ENCODE peak calls at places on chromosomes 16 and 17, in four cellular contexts. X is T-helper 17 cell; T is right cardiac atrium; F is activated CD8-positive, alpha-beta T cell treated with anti-CD3 and anti-CD28 coated beads, Interleukin-2, amount 10 ng/mL, durations not matched to agents 7 days and 5 days. U is an unnamed sample.

GRCh38 chr16:4787627-4788482 is at the start of gene SEPTIN12:
- ATAC-seq in X (no peak), T (peak), F (no peak), U (no peak)

GRCh38 chr17:50802609-50803571 is 32.5 kb upstream of the WFIKKN2 start:
- ATAC-seq in X (no peak), T (no peak), F (no peak), U (no peak)

GRCh38 chr17:48628641-48629410 is 2.7 kb upstream of the HOXB9 start:
- ATAC-seq in X (no peak), T (no peak), F (no peak), U (no peak)

GRCh38 chr17:5580974-5581373 is 3.3 kb downstream of the NLRP1 start:
- ATAC-seq in X (no peak), T (no peak), F (no peak), U (no peak)

GRCh38 chr17:64343833-64344637 is 46.6 kb downstream of the PECAM1 start:
- ATAC-seq in X (peak), T (peak), F (no peak), U (peak)

GRCh38 chr16:49833055-49833454 is 22.9 kb downstream of the ZNF423 start:
- ATAC-seq in X (no peak), T (peak), F (no peak), U (peak)

GRCh38 chr16:5035909-5036227 is 2.1 kb upstream of the NAGPA start:
- ATAC-seq in X (no peak), T (no peak), F (no peak), U (no peak)

GRCh38 chr16:1667271-1667670 is 10.8 kb upstream of the JPT2 start:
- ATAC-seq in X (no peak), T (no peak), F (no peak), U (no peak)

GRCh38 chr16:19400709-19401108 is 17.0 kb upstream of the TMC5 start:
- ATAC-seq in X (no peak), T (no peak), F (no peak), U (no peak)

GRCh38 chr17:76504117-76504516 is 2.9 kb upstream of the RHBDF2 start:
- ATAC-seq in X (no peak), T (no peak), F (no peak), U (no peak)

GRCh38 chr17:64781013-64781392 is 118.9 kb upstream of the SMURF2 start:
- ATAC-seq in X (no peak), T (peak), F (peak), U (no peak)

GRCh38 chr17:4375039-4375748 is 8.7 kb upstream of the UBE2G1 start:
- ATAC-seq in X (peak), T (no peak), F (peak), U (no peak)

GRCh38 chr17:76251478-76252039 is 11.3 kb upstream of the RNF157 start:
- ATAC-seq in X (peak), T (no peak), F (no peak), U (no peak)

GRCh38 chr17:61076649-61077048 is 323.0 kb upstream of the TBX2 start:
- ATAC-seq in X (no peak), T (no peak), F (no peak), U (no peak)

GRCh38 chr16:68072038-68072695 is 13.0 kb upstream of the NFATC3 start:
- ATAC-seq in X (no peak), T (peak), F (no peak), U (peak)

GRCh38 chr17:28505986-28506665 is at the start of gene FOXN1:
- ATAC-seq in X (no peak), T (no peak), F (no peak), U (no peak)

GRCh38 chr17:75633484-75634375 is 496 bp downstream of the SMIM5 start:
- ATAC-seq in X (peak), T (peak), F (peak), U (peak)

GRCh38 chr17:71900830-71901229 is 220.0 kb upstream of the SOX9 start:
- ATAC-seq in X (no peak), T (no peak), F (no peak), U (no peak)

GRCh38 chr17:78920528-78920927 is 4.7 kb downstream of the TIMP2 start:
- ATAC-seq in X (no peak), T (no peak), F (no peak), U (no peak)

GRCh38 chr16:89732918-89733242 is 11.5 kb downstream of the ZNF276 start:
- ATAC-seq in X (no peak), T (no peak), F (no peak), U (no peak)

GRCh38 chr17:47188266-47188665 is 829 bp downstream of the CDC27 start:
- ATAC-seq in X (no peak), T (no peak), F (no peak), U (no peak)

GRCh38 chr17:42775534-42776098 is 2.4 kb downstream of the VPS25 start:
- ATAC-seq in X (no peak), T (no peak), F (no peak), U (no peak)

GRCh38 chr17:66952031-66952524 is 12.4 kb upstream of the CACNG4 start:
- ATAC-seq in X (no peak), T (no peak), F (no peak), U (peak)

GRCh38 chr17:47367257-47367656 is 43.5 kb downstream of the EFCAB13 start:
- ATAC-seq in X (no peak), T (no peak), F (no peak), U (no peak)

GRCh38 chr16:16090238-16090637 is 133.1 kb downstream of the ABCC6 start:
- ATAC-seq in X (no peak), T (no peak), F (no peak), U (no peak)

GRCh38 chr16:75317101-75317522 is 65.7 kb upstream of the BCAR1 start:
- ATAC-seq in X (no peak), T (peak), F (no peak), U (no peak)

GRCh38 chr17:7579001-7579838 is at the start of gene CD68:
- ATAC-seq in X (peak), T (peak), F (peak), U (peak)

U was measured in gastroesophageal sphincter.